ENCODE peak calls at places on chromosome 10, in ten cellular contexts. R is upper lobe of left lung, E is endothelial cell of umbilical vein, D is IMR-90, L is right cardiac atrium, W is SJSA1, N is mammary epithelial cell, H is upper lobe of right lung, I is brain microvascular endothelial cell, C is cardiac muscle cell. G is an unnamed sample.

GRCh38 chr10:118669020-118669766 is 73.7 kb upstream of the PRLHR start:
- DNase-seq in N (no peak), H (no peak), E (peak), L (no peak), I (peak), D (peak), R (no peak), C (peak), W (peak), G (no peak)

GRCh38 chr10:123559823-123560092 is 106.4 kb upstream of the GPR26 start:
- DNase-seq in I (no peak), E (no peak), H (no peak), D (no peak), C (no peak), R (no peak), N (no peak), W (no peak), L (no peak), G (no peak)

GRCh38 chr10:93481931-93482834 is at the start of gene MYOF:
- DNase-seq in H (peak), C (peak), I (peak), R (peak), E (peak), N (peak), D (peak), W (peak), L (peak), G (no peak)

GRCh38 chr10:58414270-58415041 is 29.2 kb downstream of the TFAM start:
- DNase-seq in R (no peak), W (peak), I (peak), D (peak), E (no peak), C (peak), L (no peak), N (peak), H (no peak), G (peak)

GRCh38 chr10:34523017-34523767 is 291.9 kb downstream of the PARD3 start:
- DNase-seq in N (peak), H (no peak), E (no peak), I (peak), L (no peak), W (no peak), C (no peak), D (peak), R (no peak), G (no peak)

GRCh38 chr10:99598011-99598410 is 22.2 kb downstream of the SLC25A28 start:
- DNase-seq in R (no peak), C (no peak), E (no peak), H (no peak), I (no peak), W (no peak), D (no peak), N (no peak), L (no peak), G (no peak)

GRCh38 chr10:124864421-124865193 is 63.0 kb downstream of the ABRAXAS2 start:
- DNase-seq in N (peak), E (no peak), C (no peak), R (peak), I (peak), D (no peak), H (peak), L (peak), W (peak), G (peak)

GRCh38 chr10:114681542-114681941 is 23.5 kb upstream of the ABLIM1 start:
- DNase-seq in D (peak), R (no peak), H (no peak), L (no peak), E (peak), I (peak), N (peak), C (no peak), W (peak), G (no peak)

GRCh38 chr10:113058175-113058961 is 108.3 kb downstream of the TCF7L2 start:
- DNase-seq in R (no peak), N (peak), I (peak), D (peak), W (peak), E (peak), L (no peak), H (no peak), C (peak), G (no peak)

GRCh38 chr10:77049896-77050295 is 587.7 kb downstream of the KCNMA1 start:
- DNase-seq in L (no peak), N (no peak), H (no peak), E (no peak), C (peak), W (no peak), D (peak), I (peak), R (no peak), G (no peak)

GRCh38 chr10:87505366-87506113 is 847 bp downstream of the MINPP1 start:
- DNase-seq in N (peak), H (peak), E (peak), L (peak), D (peak), W (peak), C (peak), I (peak), R (peak), G (peak)

GRCh38 chr10:25974897-25975459 is 40.9 kb downstream of the MYO3A start:
- DNase-seq in I (no peak), C (peak), L (no peak), E (no peak), R (no peak), N (no peak), D (no peak), H (no peak), W (no peak), G (no peak)

GRCh38 chr10:63208981-63209380 is 75.9 kb downstream of the NRBF2 start:
- DNase-seq in L (no peak), H (no peak), C (no peak), I (peak), E (peak), W (peak), N (no peak), D (peak), R (no peak), G (no peak)

GRCh38 chr10:104862-105565 is 30.2 kb upstream of the ZMYND11 start:
- DNase-seq in L (no peak), I (no peak), E (no peak), W (no peak), R (no peak), N (no peak), D (no peak), H (no peak), C (no peak), G (no peak)

GRCh38 chr10:17787087-17787942 is 21.8 kb upstream of the MRC1 start:
- DNase-seq in L (no peak), D (peak), N (peak), H (no peak), R (peak), W (peak), I (peak), C (peak), E (peak), G (peak)

GRCh38 chr10:121668336-121669009 is 70.2 kb upstream of the FGFR2 start:
- DNase-seq in N (peak), E (peak), I (no peak), H (peak), D (no peak), R (peak), W (no peak), L (peak), C (peak), G (no peak)

GRCh38 chr10:35195361-35196306 is 69.0 kb downstream of the CREM start:
- DNase-seq in I (peak), D (peak), C (peak), R (peak), L (peak), E (peak), N (peak), H (no peak), W (peak), G (peak)

GRCh38 chr10:72597897-72598296 is 28.0 kb downstream of the MICU1 start:
- DNase-seq in R (no peak), E (no peak), W (no peak), D (peak), C (peak), L (no peak), H (no peak), I (no peak), N (no peak), G (no peak)

GRCh38 chr10:32153252-32153651 is 97.0 kb upstream of the KIF5B start:
- DNase-seq in R (no peak), L (no peak), I (no peak), C (no peak), D (no peak), W (no peak), H (no peak), N (no peak), E (no peak), G (no peak)
- H3K27ac ChIP-seq in R (no peak), L (no peak), I (no peak), C (no peak), D (no peak), W (no peak), H (no peak), N (no peak), E (no peak), G (no peak)

GRCh38 chr10:97780991-97781540 is 9.3 kb upstream of the SFRP5 start:
- DNase-seq in L (peak), C (peak), D (no peak), N (no peak), I (no peak), R (no peak), W (peak), E (no peak), H (no peak), G (peak)
- H3K27ac ChIP-seq in L (peak), C (no peak), D (no peak), N (no peak), I (no peak), R (no peak), W (no peak), E (no peak), H (no peak), G (no peak)

GRCh38 chr10:51204076-51204475 is 129.8 kb downstream of the PRKG1 start:
- DNase-seq in I (no peak), R (no peak), N (no peak), W (no peak), C (no peak), E (peak), L (no peak), H (no peak), D (no peak), G (no peak)

GRCh38 chr10:51204691-51205090 is 130.4 kb downstream of the PRKG1 start:
- DNase-seq in N (no peak), L (no peak), I (no peak), H (no peak), R (no peak), C (no peak), E (no peak), D (peak), W (no peak), G (no peak)

GRCh38 chr10:51201947-51202346 is 127.7 kb downstream of the PRKG1 start:
- DNase-seq in I (no peak), R (no peak), W (no peak), H (no peak), N (no peak), D (no peak), L (no peak), E (no peak), C (no peak), G (no peak)

GRCh38 chr10:51206471-51206870 is 132.2 kb downstream of the PRKG1 start:
- DNase-seq in L (no peak), C (no peak), R (no peak), H (no peak), N (no peak), E (no peak), I (no peak), W (no peak), D (no peak), G (no peak)

GRCh38 chr10:51203359-51203758 is 129.1 kb downstream of the PRKG1 start:
- DNase-seq in C (no peak), R (no peak), E (no peak), W (no peak), N (no peak), H (no peak), D (no peak), L (no peak), I (no peak), G (no peak)
- H3K27ac ChIP-seq in C (no peak), R (no peak), E (no peak), W (no peak), N (no peak), H (no peak), D (no peak), L (no peak), I (no peak), G (no peak)

DNA sequence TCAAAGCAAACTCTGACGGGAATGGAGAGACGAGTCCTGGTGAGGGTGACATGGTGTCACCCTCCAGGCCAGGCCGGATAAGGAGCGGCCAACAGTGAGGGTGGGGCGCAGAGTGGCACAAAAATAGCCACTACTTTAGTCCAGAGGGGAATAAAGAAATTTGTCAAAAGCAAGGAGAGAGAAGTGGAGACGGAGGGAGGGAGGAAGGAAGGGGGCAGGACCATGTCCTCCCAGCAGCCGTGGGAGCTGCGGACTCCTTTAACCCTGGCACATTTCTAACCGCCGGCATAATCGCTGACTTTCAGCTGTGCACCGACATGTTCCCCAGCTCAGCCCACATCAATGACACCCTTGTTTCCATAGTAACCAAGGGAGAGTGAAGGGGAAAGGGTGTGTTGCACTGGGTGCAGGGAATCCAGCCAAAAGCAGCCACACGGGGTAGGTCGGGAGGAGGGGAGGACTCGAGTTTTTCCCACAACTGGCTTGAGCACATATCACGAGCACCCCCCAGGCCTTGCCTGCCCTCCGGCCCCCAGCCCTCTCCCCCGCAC is 29.8 kb downstream of the TRIM8 start:
- DNase-seq in C (peak), D (peak), E (peak), I (peak), W (peak), N (peak), R (peak), H (peak), L (peak), G (peak)
- H3K27ac ChIP-seq in C (peak), D (peak), E (no peak), I (peak), W (peak), N (peak), R (peak), H (peak), L (peak), G (peak)

DNA sequence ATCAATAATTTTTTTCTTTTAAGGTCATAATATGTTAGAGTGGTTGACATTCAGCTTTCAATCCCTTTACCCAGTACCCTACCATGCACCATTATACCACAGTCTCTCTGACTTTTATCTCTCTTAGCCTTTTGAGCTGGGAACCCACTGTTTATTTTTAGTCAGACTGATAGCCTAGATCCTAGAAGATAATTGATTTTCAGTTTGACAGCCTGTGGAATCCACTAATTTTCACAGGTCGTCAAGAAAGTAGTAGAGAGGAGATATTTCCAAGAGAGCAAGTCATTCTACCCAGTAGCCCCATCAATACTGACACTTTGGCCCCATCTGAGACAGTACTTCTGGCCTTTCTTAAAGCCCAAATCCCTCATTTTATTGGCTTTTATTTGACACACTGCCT is 67.1 kb upstream of the CC2D2B start:
- DNase-seq in C (no peak), N (no peak), H (no peak), E (no peak), R (no peak), D (no peak), L (no peak), I (no peak), W (no peak), G (no peak)
- H3K27ac ChIP-seq in C (no peak), N (no peak), H (peak), E (no peak), R (no peak), D (no peak), L (no peak), I (no peak), W (no peak), G (no peak)

GRCh38 chr10:5073659-5074058 is 20.6 kb upstream of the AKR1C3 start:
- DNase-seq in N (no peak), H (no peak), I (no peak), C (no peak), R (no peak), E (no peak), W (no peak), D (no peak), L (no peak), G (no peak)

GRCh38 chr10:5071411-5072198 is 22.6 kb upstream of the AKR1C3 start:
- DNase-seq in I (peak), E (peak), D (peak), W (peak), R (peak), L (peak), C (peak), N (peak), H (no peak), G (peak)

GRCh38 chr10:5076615-5077014 is 17.6 kb upstream of the AKR1C3 start:
- DNase-seq in I (no peak), N (no peak), D (peak), R (no peak), H (no peak), W (no peak), C (no peak), L (no peak), E (no peak), G (peak)

GRCh38 chr10:5068274-5069017 is 25.8 kb upstream of the AKR1C3 start:
- DNase-seq in L (no peak), W (no peak), R (no peak), D (no peak), E (no peak), C (no peak), H (no peak), N (no peak), I (no peak), G (no peak)

DNA sequence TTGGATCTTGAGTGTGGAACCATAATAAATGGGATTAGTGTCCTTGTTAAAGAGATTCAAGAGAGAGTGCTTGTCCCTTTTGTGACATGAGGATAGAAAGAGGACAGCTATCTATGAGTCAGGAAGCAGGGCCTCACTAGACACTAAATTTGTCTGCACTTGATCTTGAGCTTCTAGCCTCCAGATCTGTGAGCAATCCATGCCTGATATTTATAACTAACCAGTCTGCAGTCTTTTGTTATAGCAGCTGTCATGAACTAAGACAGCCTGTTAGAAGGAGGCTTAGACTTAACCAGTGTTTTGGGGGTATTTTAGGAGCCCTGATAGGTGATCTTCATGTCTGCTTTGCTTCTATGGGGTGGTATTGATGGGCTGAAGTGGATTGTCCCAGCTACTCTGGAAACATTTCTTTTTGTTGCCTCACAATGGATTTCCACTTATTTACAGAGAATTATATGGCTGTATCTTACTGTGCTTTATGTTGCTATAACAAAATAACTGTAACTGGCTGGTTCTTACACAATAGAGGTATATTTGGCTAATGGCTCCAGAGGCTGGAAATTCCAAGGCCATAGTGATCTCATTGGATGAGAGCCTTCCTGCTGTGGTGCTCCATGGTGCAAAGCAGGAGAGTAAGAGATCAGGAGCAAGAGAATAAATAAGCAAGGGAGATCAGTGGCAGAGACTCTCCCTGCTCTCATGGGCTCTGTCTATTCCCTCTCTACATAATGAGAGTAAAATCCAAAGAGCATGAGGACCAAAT is 23.4 kb upstream of the AKR1C3 start:
- DNase-seq in H (no peak), I (no peak), W (no peak), E (no peak), C (peak), L (no peak), D (peak), R (no peak), N (no peak), G (no peak)
- H3K27ac ChIP-seq in H (peak), I (no peak), W (no peak), E (no peak), C (peak), L (peak), D (peak), R (peak), N (peak), G (peak)

GRCh38 chr10:51667992-51668689 is 31.3 kb downstream of the CSTF2T start:
- DNase-seq in L (no peak), W (no peak), D (peak), E (peak), C (peak), H (no peak), R (no peak), I (no peak), N (no peak), G (no peak)
- H3K27ac ChIP-seq in L (no peak), W (no peak), D (no peak), E (no peak), C (no peak), H (no peak), R (no peak), I (no peak), N (no peak), G (no peak)

DNA sequence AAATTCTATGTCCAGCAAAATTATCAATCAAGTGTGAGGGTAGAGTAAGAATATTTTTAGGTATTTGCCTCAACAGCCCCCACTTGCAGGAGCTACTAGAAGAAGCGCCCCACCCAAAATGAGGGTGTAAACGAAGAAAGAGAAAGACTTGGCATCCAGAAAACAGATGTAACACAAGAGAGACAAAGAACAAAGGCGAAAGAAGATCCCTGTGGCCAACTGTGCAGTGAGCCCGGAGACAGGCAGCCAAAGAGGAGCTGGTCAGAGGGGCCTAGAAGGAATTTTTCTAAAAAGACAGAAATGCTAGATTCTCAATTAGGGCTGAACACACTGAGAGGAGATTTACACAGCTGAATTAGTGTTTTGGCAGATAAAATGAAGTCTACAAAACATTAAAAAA is 29.6 kb upstream of the EIF5AL1 start:
- DNase-seq in D (no peak), N (no peak), W (no peak), H (no peak), R (no peak), L (no peak), C (no peak), I (no peak), E (no peak), G (no peak)
- H3K27ac ChIP-seq in D (no peak), N (no peak), W (no peak), H (no peak), R (no peak), L (no peak), C (no peak), I (no peak), E (no peak), G (no peak)

GRCh38 chr10:30500534-30500933 is 66.5 kb downstream of the MAP3K8 start:
- DNase-seq in W (no peak), L (no peak), E (no peak), R (no peak), D (no peak), H (no peak), I (no peak), N (no peak), C (no peak), G (no peak)

GRCh38 chr10:30499816-30500215 is 65.8 kb downstream of the MAP3K8 start:
- DNase-seq in N (no peak), E (no peak), I (no peak), D (no peak), R (no peak), C (no peak), L (no peak), W (no peak), H (no peak), G (no peak)

GRCh38 chr10:30503700-30504462 is 69.9 kb downstream of the MAP3K8 start:
- DNase-seq in R (no peak), C (peak), D (no peak), H (no peak), W (no peak), E (no peak), I (no peak), L (no peak), N (no peak), G (no peak)

GRCh38 chr10:30500963-30501504 is 67.0 kb downstream of the MAP3K8 start:
- DNase-seq in R (no peak), E (no peak), I (no peak), W (no peak), N (no peak), H (no peak), D (no peak), L (no peak), C (no peak), G (no peak)

GRCh38 chr10:30502266-30503058 is 68.5 kb downstream of the MAP3K8 start:
- DNase-seq in C (peak), L (peak), I (peak), N (no peak), W (no peak), H (no peak), D (peak), R (peak), E (no peak), G (no peak)
- H3K27ac ChIP-seq in C (no peak), L (no peak), I (no peak), N (no peak), W (no peak), H (no peak), D (no peak), R (no peak), E (no peak), G (no peak)

G was measured in osteoblast.